ENCODE peak calls at places on chromosomes 6 and 20, in four cellular contexts. H is K562, E is WTC11, Y is HepG2. T is an unnamed sample.
A peak's percentile ranks its signal among the peaks of the same experiment; 100 is the strongest.

GRCh38 chr6:116444092-116444491 is 17.1 kb upstream of the CALHM6 start:
- DNase-seq in H (peak; percentile 40), E (no peak), Y (peak; percentile 21), T (no peak)

GRCh38 chr6:87791485-87791884 is 89.5 kb upstream of the AKIRIN2 start:
- DNase-seq in H (no peak), E (no peak), Y (no peak), T (no peak)

GRCh38 chr6:63740709-63741108 is 105.1 kb downstream of the PHF3 start:
- DNase-seq in H (no peak), E (no peak), Y (no peak), T (no peak)

GRCh38 chr6:160248538-160248937 is 10.1 kb downstream of the SLC22A2 start:
- DNase-seq in H (no peak), E (no peak), Y (no peak), T (no peak)

GRCh38 chr20:58019027-58019849 is 209.2 kb downstream of the ANKRD60 start:
- DNase-seq in H (no peak), E (no peak), Y (no peak), T (no peak)

GRCh38 chr6:68559052-68559451 is 76.0 kb upstream of the ADGRB3 start:
- DNase-seq in H (peak; percentile 24), E (no peak), Y (no peak), T (no peak)

GRCh38 chr20:21352703-21353102 is 44.6 kb downstream of the NKX2-4 start:
- DNase-seq in H (no peak), E (no peak), Y (peak; percentile 51), T (no peak)

GRCh38 chr6:106792536-106793236 is 163.3 kb downstream of the QRSL1 start:
- DNase-seq in H (no peak), E (no peak), Y (peak; percentile 44), T (no peak)

GRCh38 chr20:23159256-23159922 is 73.3 kb upstream of the CD93 start:
- DNase-seq in H (no peak), E (no peak), Y (no peak), T (no peak)

GRCh38 chr6:30820196-30820595 is 64.1 kb upstream of the DDR1 start:
- DNase-seq in H (peak; percentile 41), E (no peak), Y (peak; percentile 65), T (no peak)

GRCh38 chr6:3894535-3895302 is 45.5 kb downstream of the FAM50B start:
- DNase-seq in H (no peak), E (no peak), Y (no peak), T (no peak)

GRCh38 chr6:161125591-161125990 is 134.0 kb downstream of the MAP3K4 start:
- DNase-seq in H (no peak), E (no peak), Y (no peak), T (no peak)

GRCh38 chr6:46867411-46867810 is 54.3 kb downstream of the ADGRF5 start:
- DNase-seq in H (no peak), E (no peak), Y (no peak), T (no peak)

GRCh38 chr6:132763269-132763668 is 5.6 kb upstream of the VNN2 start:
- DNase-seq in H (peak; percentile 21), E (no peak), Y (no peak), T (peak; percentile 32)

DNA sequence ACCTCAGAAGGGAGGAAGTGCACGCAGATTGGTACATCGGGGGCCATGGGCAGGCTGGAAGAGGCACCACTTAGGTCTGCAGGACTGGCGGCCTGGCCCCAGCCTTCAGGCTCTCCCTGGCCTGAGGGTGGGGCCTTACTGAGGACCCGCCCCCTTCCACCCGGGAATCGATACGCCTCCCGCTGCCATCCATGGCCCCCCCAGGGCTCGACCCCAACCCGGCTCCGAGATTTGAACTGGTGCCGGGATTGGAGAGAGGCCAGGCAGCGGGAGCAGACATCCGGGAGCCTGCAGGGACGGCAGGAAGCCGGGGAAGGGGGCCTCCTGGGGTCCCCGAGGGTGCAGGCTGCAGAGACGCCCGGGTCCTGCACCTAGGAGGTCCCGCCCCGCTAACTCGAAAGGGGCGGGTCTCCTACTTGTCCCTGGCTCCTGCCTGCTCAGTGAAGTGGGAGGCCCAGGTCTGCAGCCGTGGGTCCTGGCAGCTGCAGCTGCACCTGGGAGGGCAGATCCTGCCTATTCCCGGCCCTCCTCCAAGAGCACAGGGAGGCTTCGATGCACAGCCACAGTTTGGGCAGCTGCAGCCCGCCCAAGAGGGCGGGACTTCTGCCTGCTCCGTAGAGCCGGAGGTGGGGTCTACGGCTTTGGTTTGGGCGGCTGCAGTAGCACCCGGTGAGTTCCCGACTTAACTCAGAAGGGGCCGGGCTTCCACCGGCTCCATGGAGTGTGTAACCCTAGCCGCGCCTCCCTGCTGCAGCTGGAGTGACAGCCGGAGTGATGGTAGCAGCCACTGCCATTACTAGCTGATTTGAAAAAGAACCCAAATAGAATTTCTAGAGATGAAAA is 35.2 kb upstream of the TBC1D22B start:
- DNase-seq in H (peak; percentile 95), E (peak; percentile 94), Y (peak; percentile 91), T (peak; percentile 45)
- TF ChIP-seq TCF7 in H (no peak), E (no peak), Y (no peak), T (no peak)

DNA sequence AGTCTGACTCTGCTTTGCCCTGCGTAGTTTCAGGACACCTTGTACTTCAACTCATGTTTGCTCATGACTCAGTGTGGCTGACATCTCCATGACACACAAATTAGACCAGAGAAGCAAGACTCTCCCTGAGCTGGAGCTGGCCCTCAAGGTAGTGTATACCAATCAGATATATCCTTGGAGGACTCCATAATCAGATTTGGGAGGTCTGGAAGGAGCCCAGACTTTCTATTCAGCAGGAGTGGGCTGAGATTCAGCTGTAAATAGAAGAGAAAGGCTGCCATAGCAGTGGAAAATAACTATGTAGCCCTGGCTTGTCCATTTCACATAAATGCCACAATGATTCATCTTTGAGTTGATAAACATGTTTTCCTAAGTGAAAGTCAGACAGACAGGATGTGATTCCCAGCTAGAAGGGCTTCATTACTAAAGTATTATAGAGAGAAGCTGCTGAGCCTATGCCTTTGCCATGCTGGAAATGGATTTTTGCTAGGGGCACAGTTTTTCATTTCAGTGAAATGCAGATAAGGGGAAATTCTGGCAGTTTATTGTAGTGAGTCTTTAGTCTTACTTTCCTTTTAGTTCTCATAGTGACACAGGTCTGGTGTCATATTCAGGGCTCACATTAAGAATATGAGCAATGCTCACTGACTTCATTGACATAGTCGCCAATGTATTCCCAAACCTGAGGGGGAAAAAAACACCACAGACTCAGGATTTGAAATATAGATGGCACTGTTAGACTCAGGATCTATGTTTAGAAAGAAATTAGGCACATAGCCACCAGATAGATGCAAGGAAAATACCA is 95.3 kb downstream of the CLVS2 start:
- DNase-seq in H (no peak), E (no peak), Y (peak; percentile 3), T (no peak)
- TF ChIP-seq TCF7 in H (no peak), E (no peak), Y (no peak), T (no peak)

GRCh38 chr6:73506246-73506645 is 14.6 kb downstream of the EEF1A1 start:
- DNase-seq in H (no peak), E (no peak), Y (no peak), T (no peak)

GRCh38 chr6:73503027-73503772 is 17.6 kb downstream of the EEF1A1 start:
- DNase-seq in H (no peak), E (no peak), Y (no peak), T (no peak)

GRCh38 chr6:73505142-73505541 is 15.7 kb downstream of the EEF1A1 start:
- DNase-seq in H (no peak), E (no peak), Y (no peak), T (no peak)

GRCh38 chr6:73508776-73509175 is 12.1 kb downstream of the EEF1A1 start:
- DNase-seq in H (no peak), E (no peak), Y (no peak), T (no peak)

GRCh38 chr6:73504160-73504559 is 16.7 kb downstream of the EEF1A1 start:
- DNase-seq in H (no peak), E (no peak), Y (no peak), T (no peak)
- TF ChIP-seq TCF7 in H (no peak), E (no peak), Y (no peak), T (no peak)

GRCh38 chr6:108562503-108562993 is 1.8 kb downstream of the FOXO3 start:
- DNase-seq in H (peak; percentile 89), E (peak; percentile 74), Y (peak; percentile 80), T (no peak)

GRCh38 chr6:108563292-108563691 is 2.6 kb downstream of the FOXO3 start:
- DNase-seq in H (no peak), E (no peak), Y (no peak), T (no peak)

GRCh38 chr6:108565893-108566292 is 5.2 kb downstream of the FOXO3 start:
- DNase-seq in H (peak; percentile 41), E (no peak), Y (peak; percentile 81), T (no peak)

GRCh38 chr6:108565091-108565766 is 4.5 kb downstream of the FOXO3 start:
- DNase-seq in H (peak; percentile 70), E (no peak), Y (no peak), T (peak; percentile 90)

GRCh38 chr6:108564178-108564577 is 3.5 kb downstream of the FOXO3 start:
- DNase-seq in H (no peak), E (no peak), Y (no peak), T (no peak)
- TF ChIP-seq TCF7 in H (no peak), E (no peak), Y (no peak), T (peak; percentile 75)